ENCODE peak calls at places on chromosomes 11 and 22, in ten cellular contexts. C is transverse colon, F is tibial nerve, Z is thyroid gland, S is gastrocnemius medialis, H is GM12891, O is A549, V is breast epithelium, W is IMR-90, T is H54. Y is an unnamed sample.

GRCh38 chr11:110086892-110087309 is 6.3 kb upstream of the ZC3H12C start:
- DNase-seq in O (no peak), C (peak), W (peak), V (no peak), S (no peak), F (no peak), T (no peak), H (no peak), Z (no peak), Y (no peak)

GRCh38 chr11:92948116-92948515 is 21.3 kb upstream of the MTNR1B start:
- DNase-seq in F (no peak), S (no peak), W (no peak), C (peak), T (no peak), V (no peak), Z (no peak), O (peak), H (no peak), Y (no peak)

GRCh38 chr11:66856496-66857233 is at the start of gene LRFN4:
- DNase-seq in C (peak), W (no peak), T (peak), Z (peak), F (no peak), V (no peak), O (peak), H (peak), S (no peak), Y (no peak)

GRCh38 chr11:72918825-72919224 is 104.6 kb downstream of the ATG16L2 start:
- DNase-seq in S (no peak), V (no peak), T (no peak), O (no peak), W (peak), H (no peak), C (no peak), Z (no peak), F (no peak), Y (no peak)

GRCh38 chr11:36427079-36427478 is 83.0 kb downstream of the TRAF6 start:
- DNase-seq in W (no peak), C (no peak), S (no peak), H (no peak), F (no peak), V (no peak), O (no peak), T (no peak), Z (no peak), Y (no peak)

GRCh38 chr22:35113341-35113740 is 47.4 kb downstream of the ISX start:
- DNase-seq in T (no peak), O (no peak), C (no peak), Z (no peak), F (no peak), S (no peak), W (no peak), V (no peak), H (no peak), Y (no peak)

GRCh38 chr11:44681698-44682097 is 45.1 kb upstream of the TSPAN18 start:
- DNase-seq in V (no peak), H (no peak), S (no peak), Z (no peak), C (no peak), F (no peak), O (no peak), W (peak), T (peak), Y (no peak)

GRCh38 chr22:25067851-25068421 is 115.4 kb downstream of the KIAA1671 start:
- DNase-seq in H (no peak), W (no peak), O (no peak), T (no peak), S (no peak), Z (peak), C (peak), F (no peak), V (no peak), Y (no peak)

GRCh38 chr22:50267591-50268390 is 2.4 kb downstream of the MAPK11 start:
- DNase-seq in O (no peak), Z (peak), V (peak), F (peak), S (peak), H (peak), W (peak), T (no peak), C (peak), Y (peak)

GRCh38 chr22:49551446-49551845 is 276.2 kb downstream of the BRD1 start:
- DNase-seq in C (no peak), V (peak), H (no peak), W (no peak), S (no peak), O (no peak), Z (no peak), T (no peak), F (no peak), Y (no peak)

GRCh38 chr11:111735262-111736116 is 30.7 kb downstream of the PPP2R1B start:
- DNase-seq in F (peak), W (peak), C (peak), Z (peak), V (peak), S (peak), H (no peak), T (peak), O (no peak), Y (no peak)

DNA sequence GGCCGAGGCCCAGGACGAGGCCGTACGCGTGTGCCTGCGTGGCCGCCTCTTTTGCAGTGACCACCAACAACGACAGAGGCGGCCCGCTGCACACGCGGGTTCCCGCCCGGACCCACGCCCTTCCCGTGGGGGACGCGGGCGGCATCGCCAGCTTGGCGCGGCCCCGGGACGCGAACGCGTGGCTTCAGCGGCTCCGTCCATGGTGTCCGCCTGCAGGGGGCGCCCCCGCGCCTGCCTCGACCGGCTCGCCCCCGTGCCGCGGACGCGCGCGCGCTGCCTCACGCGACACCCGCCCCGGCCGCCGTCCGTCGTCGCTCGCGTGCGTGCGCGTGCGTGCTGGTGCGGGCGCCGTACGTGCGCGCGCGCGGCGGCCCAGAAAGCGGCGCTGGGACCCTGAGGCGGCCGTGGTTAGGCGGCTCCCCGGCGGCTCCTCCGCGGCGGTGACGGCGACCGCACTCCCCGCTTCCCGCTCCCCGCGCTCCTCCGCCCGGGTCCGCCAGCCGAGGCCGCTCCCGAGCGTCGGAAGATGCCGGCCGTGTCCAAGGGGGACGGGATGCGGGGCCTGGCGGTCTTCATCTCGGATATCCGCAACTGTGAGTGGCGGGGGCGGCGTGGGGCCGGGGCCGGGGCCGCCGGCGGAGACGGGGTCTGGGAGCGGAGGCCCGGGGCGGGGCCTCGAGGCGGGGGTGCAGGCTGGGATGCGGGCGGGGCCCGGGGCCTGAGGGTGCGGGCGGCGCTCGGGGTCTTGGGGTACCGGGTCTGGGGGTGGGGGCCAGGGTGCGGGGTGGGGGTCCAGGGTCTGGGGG is at the start of gene AP2A2:
- DNase-seq in V (peak), S (peak), Z (peak), W (peak), H (peak), C (peak), F (peak), O (peak), T (peak), Y (peak)
- TF ChIP-seq POLR2A in V (no peak), S (peak), Z (no peak), W (peak), H (no peak), C (peak), F (peak), O (peak), T (peak), Y (peak)

GRCh38 chr11:121452609-121453150 is at the start of gene SORL1-AS1:
- DNase-seq in W (peak), Z (peak), O (peak), F (no peak), H (no peak), T (no peak), S (no peak), C (peak), V (no peak), Y (no peak)
- TF ChIP-seq POLR2A in W (no peak), Z (no peak), O (no peak), F (no peak), H (peak), T (no peak), S (no peak), C (peak), V (no peak), Y (no peak)

GRCh38 chr11:62669420-62670161 is 1.9 kb upstream of the UQCC3 start:
- DNase-seq in O (no peak), W (no peak), T (no peak), Z (no peak), C (peak), F (no peak), V (no peak), S (no peak), H (no peak), Y (no peak)
- TF ChIP-seq POLR2A in O (no peak), W (no peak), T (no peak), Z (no peak), C (no peak), F (no peak), V (no peak), S (no peak), H (no peak), Y (no peak)

GRCh38 chr11:12253843-12254281 is 123.5 kb upstream of the PARVA start:
- DNase-seq in W (no peak), C (peak), H (no peak), Z (no peak), V (no peak), O (no peak), S (no peak), F (no peak), T (no peak), Y (no peak)
- TF ChIP-seq POLR2A in W (no peak), C (no peak), H (no peak), Z (no peak), V (no peak), O (no peak), S (no peak), F (no peak), T (no peak), Y (no peak)

DNA sequence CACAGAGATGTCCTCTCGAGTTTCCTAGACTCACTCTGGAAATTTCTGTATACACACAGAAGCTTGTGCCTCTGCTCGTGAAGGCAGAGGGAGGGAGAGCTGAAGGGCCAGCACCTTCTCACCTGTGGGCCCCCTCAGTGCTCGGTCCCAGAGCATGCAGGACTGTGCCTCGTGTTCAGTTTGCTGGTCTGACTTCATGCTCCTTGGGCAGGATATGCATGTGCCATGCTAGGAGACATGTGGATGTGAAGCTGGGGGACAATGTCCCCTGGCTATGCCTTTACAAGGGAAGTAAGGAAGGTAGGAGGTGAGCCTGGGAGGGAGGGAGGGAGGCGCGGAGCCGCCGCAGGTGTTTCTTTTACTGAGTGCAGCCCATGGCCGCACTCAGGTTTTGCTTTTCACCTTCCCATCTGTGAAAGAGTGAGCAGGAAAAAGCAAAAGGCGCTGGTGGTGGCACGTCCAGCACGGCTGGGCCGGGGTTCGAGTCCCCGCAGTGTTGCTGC is 22.6 kb downstream of the NEAT1 start:
- DNase-seq in H (no peak), F (no peak), S (no peak), C (no peak), V (no peak), W (peak), O (no peak), Z (peak), T (no peak), Y (no peak)
- TF ChIP-seq POLR2A in H (no peak), F (no peak), S (peak), C (no peak), V (no peak), W (peak), O (no peak), Z (no peak), T (peak), Y (no peak)

GRCh38 chr11:64337538-64338249 is 2.3 kb upstream of the CCDC88B start:
- DNase-seq in H (no peak), T (no peak), Z (no peak), O (no peak), C (no peak), V (no peak), F (no peak), W (no peak), S (no peak), Y (no peak)

GRCh38 chr11:64333556-64333955 is 6.4 kb upstream of the CCDC88B start:
- DNase-seq in O (no peak), V (no peak), S (no peak), W (no peak), F (no peak), T (no peak), C (no peak), H (no peak), Z (no peak), Y (no peak)

GRCh38 chr11:64330888-64331287 is 9.1 kb upstream of the CCDC88B start:
- DNase-seq in H (no peak), Z (no peak), O (no peak), T (no peak), V (no peak), S (no peak), F (no peak), C (no peak), W (no peak), Y (no peak)

GRCh38 chr11:64331569-64332371 is 8.2 kb upstream of the CCDC88B start:
- DNase-seq in H (peak), Z (peak), S (no peak), W (peak), V (no peak), F (no peak), O (peak), T (peak), C (peak), Y (peak)

GRCh38 chr11:64334764-64335741 is 5.0 kb upstream of the CCDC88B start:
- DNase-seq in V (no peak), S (peak), C (peak), O (peak), H (peak), T (peak), W (peak), Z (peak), F (no peak), Y (no peak)
- TF ChIP-seq POLR2A in V (no peak), S (no peak), C (no peak), O (no peak), H (no peak), T (no peak), W (no peak), Z (no peak), F (no peak), Y (no peak)

DNA sequence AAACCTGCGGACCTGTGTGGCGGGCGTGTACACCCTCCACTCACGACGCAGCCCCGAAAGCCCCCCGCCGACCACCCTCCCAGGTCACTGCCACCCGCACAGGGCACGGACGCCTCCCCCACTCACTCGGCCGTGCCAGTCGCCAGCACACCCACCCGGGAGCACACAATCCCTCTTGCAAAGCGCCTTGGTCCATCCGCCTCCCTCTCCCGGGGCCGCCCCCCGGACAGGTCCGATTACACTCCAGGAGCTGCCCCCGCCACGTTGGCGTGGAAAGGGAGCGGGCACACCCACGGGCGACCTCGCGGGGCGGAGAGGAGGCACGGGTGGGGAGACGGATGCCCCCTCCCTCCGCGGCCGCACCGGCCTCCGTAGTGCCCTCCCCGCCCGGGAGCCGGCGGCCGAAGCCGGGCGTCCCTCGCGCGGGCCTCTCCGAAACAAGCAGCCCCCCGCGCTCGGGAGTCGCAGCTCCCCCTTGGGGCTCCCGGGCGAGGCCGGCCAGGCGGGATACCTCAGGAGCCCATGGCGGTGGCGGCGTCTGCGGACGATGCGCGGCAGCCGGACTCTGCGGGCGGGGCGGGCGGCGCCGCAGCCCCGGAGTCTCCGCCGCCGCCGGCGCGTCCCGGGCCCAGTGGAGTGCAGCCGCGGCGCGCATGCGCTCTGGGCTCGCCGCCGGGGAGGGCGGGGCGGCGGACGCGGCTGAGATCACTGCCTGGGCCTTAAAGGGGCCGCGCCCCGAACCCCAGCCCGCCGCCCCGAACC is at the start of gene TMEM184B:
- DNase-seq in W (peak), C (peak), S (peak), H (peak), F (peak), Z (peak), O (peak), T (peak), V (peak), Y (peak)
- TF ChIP-seq POLR2A in W (peak), C (peak), S (peak), H (no peak), F (peak), Z (peak), O (peak), T (peak), V (no peak), Y (peak)

GRCh38 chr11:62546244-62546936 is at the start of gene AHNAK:
- DNase-seq in W (peak), V (peak), S (peak), O (peak), Z (peak), H (no peak), F (peak), T (peak), C (peak), Y (peak)
- TF ChIP-seq POLR2A in W (peak), V (no peak), S (peak), O (peak), Z (peak), H (no peak), F (peak), T (peak), C (peak), Y (peak)

Y was measured in prostate gland.